ENCODE peak calls at places on chromosome 18, in four cellular contexts. N is psoas muscle, F is lower lobe of right lung, K is tibial artery. L is an unnamed sample. For H3K4me1, the result is how much of the 10 kb centered on the place peaks cover.

GRCh38 chr18:70598406-70598805 is 309.6 kb downstream of the SOCS6 start:
- DNase-seq in N (no peak), F (no peak), K (no peak), L (no peak)

GRCh38 chr18:36829362-36830140 is 624 bp downstream of the KIAA1328 start:
- DNase-seq in N (no peak), F (no peak), K (no peak), L (peak)

GRCh38 chr18:70623106-70623505 is 334.3 kb downstream of the SOCS6 start:
- DNase-seq in N (no peak), F (no peak), K (no peak), L (no peak)

GRCh38 chr18:3035635-3036034 is 22.7 kb upstream of the LPIN2 start:
- DNase-seq in N (no peak), F (no peak), K (no peak), L (no peak)

GRCh38 chr18:6891788-6892187 is 162.3 kb downstream of the ARHGAP28 start:
- DNase-seq in N (no peak), F (no peak), K (no peak), L (no peak)

GRCh38 chr18:73461780-73462059 is 593.9 kb upstream of the NETO1 start:
- DNase-seq in N (no peak), F (no peak), K (no peak), L (no peak)

GRCh38 chr18:25650201-25650941 is 298.4 kb upstream of the ZNF521 start:
- DNase-seq in N (no peak), F (no peak), K (no peak), L (no peak)

GRCh38 chr18:22385718-22386117 is 32.0 kb downstream of the CTAGE1 start:
- DNase-seq in N (no peak), F (no peak), K (no peak), L (no peak)

GRCh38 chr18:28771849-28772248 is 594.9 kb upstream of the CDH2 start:
- DNase-seq in N (no peak), F (no peak), K (no peak), L (no peak)

GRCh38 chr18:21452381-21452780 is 148.1 kb downstream of the ESCO1 start:
- DNase-seq in N (no peak), F (no peak), K (no peak), L (no peak)

GRCh38 chr18:250685-251084 is 17.2 kb downstream of the THOC1 start:
- DNase-seq in N (no peak), F (no peak), K (no peak), L (no peak)

GRCh38 chr18:49853011-49853410 is 39.7 kb upstream of the ACAA2 start:
- DNase-seq in N (no peak), F (no peak), K (no peak), L (no peak)

GRCh38 chr18:50447952-50448351 is 73.1 kb downstream of the SKA1 start:
- DNase-seq in N (no peak), F (no peak), K (no peak), L (no peak)

GRCh38 chr18:26044807-26045206 is 45.6 kb downstream of the SS18 start:
- DNase-seq in N (no peak), F (no peak), K (no peak), L (no peak)

GRCh38 chr18:45481846-45482245 is 133.4 kb upstream of the SLC14A2 start:
- DNase-seq in N (no peak), F (no peak), K (no peak), L (no peak)

GRCh38 chr18:40529478-40529877 is 1425.6 kb upstream of the PIK3C3 start:
- DNase-seq in N (no peak), F (no peak), K (no peak), L (no peak)

GRCh38 chr18:39486268-39486667 is 1920.7 kb upstream of the CELF4 start:
- DNase-seq in N (no peak), F (no peak), K (no peak), L (no peak)

GRCh38 chr18:62802523-62802922 is 87.2 kb downstream of the PHLPP1 start:
- DNase-seq in N (no peak), F (no peak), K (no peak), L (no peak)
- TF ChIP-seq CTCF in N (no peak), F (no peak), K (no peak), L (no peak)

DNA sequence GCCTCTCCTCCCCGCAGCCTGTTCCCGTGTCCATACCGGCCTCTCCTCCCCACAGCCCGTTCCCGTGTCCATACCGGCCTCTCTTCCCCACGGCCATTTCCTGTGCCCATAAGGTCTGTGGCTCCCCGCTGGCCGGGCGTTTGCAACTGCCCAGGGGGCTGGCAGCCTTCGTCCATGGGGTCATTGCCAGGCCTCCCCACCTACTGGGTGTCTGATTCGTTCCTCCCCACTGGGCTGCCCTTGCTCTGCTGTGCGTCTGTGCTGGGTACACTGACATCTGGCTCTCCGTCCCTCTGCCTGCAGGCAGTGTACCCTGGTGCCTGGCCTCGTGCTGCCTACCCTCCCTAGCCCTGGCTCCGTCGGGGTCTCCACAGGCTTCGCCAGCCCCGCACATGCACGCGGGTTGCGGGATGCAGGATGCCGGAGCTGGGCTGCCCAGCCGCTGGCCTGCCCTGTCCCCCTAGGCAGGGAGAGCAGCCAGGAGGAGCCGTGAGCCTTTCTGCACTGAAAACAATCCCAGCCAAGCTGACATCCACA is 67.8 kb downstream of the NFATC1 start:
- DNase-seq in N (no peak), F (no peak), K (no peak), L (no peak)
- H3K4me1 ChIP-seq in N (under half), F (under half), K (under half), L (under half)

GRCh38 chr18:59695551-59695950 is 1.7 kb downstream of the CCBE1 start:
- DNase-seq in N (no peak), F (no peak), K (no peak), L (no peak)
- H3K27ac ChIP-seq in N (no peak), F (peak), K (no peak), L (no peak)

GRCh38 chr18:67608171-67608570 is 91.7 kb upstream of the DSEL start:
- DNase-seq in N (no peak), F (no peak), K (no peak), L (no peak)
- TF ChIP-seq CTCF in N (no peak), F (no peak), K (no peak), L (no peak)

GRCh38 chr18:76823574-76823973 is 1.2 kb downstream of the ZNF236 start:
- DNase-seq in N (peak), F (peak), K (no peak), L (peak)

GRCh38 chr18:76824754-76825153 is 2.4 kb downstream of the ZNF236 start:
- DNase-seq in N (no peak), F (no peak), K (no peak), L (no peak)

GRCh38 chr18:76822510-76823165 is at the start of gene ZNF236:
- DNase-seq in N (peak), F (peak), K (peak), L (peak)

GRCh38 chr18:76823166-76823539 is 796 bp downstream of the ZNF236 start:
- DNase-seq in N (no peak), F (peak), K (no peak), L (peak)

GRCh38 chr18:76824136-76824676 is 1.8 kb downstream of the ZNF236 start:
- DNase-seq in N (no peak), F (no peak), K (no peak), L (no peak)
- H3K4me1 ChIP-seq in N (under half), F (under half), K (under half), L (under half)

DNA sequence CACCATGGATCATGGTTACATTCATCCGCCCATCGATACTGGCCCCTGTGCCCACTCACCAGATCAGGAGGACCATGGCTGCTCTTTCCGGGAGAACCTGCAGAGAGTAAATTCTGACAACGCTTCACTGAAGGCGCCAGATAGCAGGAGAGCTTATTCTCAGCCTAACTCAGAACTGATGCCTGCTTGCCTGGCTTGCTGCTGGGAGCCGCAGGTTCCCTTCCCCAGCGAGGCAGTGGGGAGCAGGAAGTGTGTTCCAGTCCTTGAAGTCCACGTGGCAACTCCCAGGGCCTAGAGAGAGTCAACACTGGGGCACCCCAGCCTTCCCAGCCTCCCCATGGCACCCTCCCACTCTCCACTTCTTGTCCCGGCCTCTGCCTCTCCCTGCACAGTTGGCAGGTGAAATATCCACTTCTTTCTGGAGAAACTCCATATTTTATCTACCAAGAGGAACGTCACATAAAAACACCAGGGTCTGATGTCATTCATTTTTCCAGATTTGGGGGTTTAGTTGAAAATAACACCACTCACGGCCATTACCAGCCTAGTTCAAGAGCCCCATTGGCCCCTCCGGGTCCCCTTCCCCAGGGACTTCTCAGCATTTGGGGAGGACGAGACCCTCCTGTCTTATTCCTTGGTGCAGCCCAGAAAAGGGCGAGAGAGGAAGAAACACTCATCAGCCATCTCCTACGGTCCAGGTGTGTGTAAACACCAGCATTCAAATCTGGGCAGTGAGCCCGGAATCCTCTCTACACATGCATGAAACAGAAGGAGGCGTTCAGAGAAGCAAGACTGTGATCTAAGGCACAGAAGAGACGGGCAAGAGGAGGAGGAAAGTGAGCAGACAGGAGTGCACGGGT is 3.5 kb upstream of the TUBB6 start:
- DNase-seq in N (no peak), F (peak), K (peak), L (no peak)
- H3K27ac ChIP-seq in N (no peak), F (no peak), K (no peak), L (no peak)

GRCh38 chr18:48023334-48024008 is 93.0 kb upstream of the SMAD2 start:
- DNase-seq in N (peak), F (peak), K (peak), L (no peak)
- TF ChIP-seq CTCF in N (peak), F (peak), K (peak), L (peak)

GRCh38 chr18:23538040-23538439 is 34.7 kb downstream of the RMC1 start:
- DNase-seq in N (no peak), F (no peak), K (no peak), L (no peak)

GRCh38 chr18:23539298-23539697 is 36.0 kb downstream of the RMC1 start:
- DNase-seq in N (no peak), F (no peak), K (no peak), L (no peak)

GRCh38 chr18:23537274-23537673 is 34.0 kb downstream of the RMC1 start:
- DNase-seq in N (no peak), F (no peak), K (no peak), L (no peak)

GRCh38 chr18:23539911-23540475 is 36.7 kb downstream of the RMC1 start:
- DNase-seq in N (no peak), F (no peak), K (no peak), L (no peak)

DNA sequence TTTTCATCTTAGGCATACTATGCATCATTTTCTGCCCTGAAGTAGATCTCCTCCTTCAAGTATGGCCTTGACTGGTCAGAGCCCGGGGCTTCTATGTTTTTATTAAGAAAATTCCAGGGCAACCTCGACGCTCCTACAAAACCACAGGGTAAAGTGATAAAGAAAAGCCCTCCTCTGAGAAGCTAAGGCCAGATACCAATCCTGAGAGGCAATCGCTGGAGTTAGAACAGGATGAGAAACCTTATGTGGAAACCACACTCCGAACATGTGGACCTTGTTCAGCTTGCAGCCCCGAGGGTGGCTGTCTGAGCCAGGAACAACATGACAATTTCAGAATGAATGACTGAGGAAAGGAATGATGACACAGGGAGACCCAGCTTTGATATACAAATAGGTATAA is 35.6 kb downstream of the RMC1 start:
- DNase-seq in N (no peak), F (no peak), K (no peak), L (no peak)
- H3K4me1 ChIP-seq in N (under half), F (under half), K (under half), L (under half)

DNA sequence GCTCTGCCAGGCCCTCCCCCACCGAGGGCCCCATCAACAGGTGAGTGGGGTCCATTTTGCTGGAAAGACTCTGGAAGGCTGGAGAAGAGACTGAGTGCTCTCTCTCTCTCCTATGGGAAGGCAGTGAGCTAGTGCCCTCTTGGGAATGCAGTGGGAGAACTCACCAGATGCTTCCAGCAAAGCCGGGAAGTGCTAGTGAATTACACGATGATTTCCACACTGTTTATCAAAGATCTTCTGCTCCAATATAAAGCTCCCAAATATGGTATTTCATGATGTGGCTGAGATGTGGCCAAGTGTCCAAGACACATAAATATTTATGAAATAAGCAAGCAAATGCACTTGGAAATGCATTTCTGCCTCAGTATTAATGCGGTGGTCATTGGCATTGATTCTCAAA is 135.9 kb downstream of the VAPA start:
- DNase-seq in N (no peak), F (no peak), K (peak), L (no peak)
- H3K27ac ChIP-seq in N (no peak), F (no peak), K (no peak), L (no peak)

DNA sequence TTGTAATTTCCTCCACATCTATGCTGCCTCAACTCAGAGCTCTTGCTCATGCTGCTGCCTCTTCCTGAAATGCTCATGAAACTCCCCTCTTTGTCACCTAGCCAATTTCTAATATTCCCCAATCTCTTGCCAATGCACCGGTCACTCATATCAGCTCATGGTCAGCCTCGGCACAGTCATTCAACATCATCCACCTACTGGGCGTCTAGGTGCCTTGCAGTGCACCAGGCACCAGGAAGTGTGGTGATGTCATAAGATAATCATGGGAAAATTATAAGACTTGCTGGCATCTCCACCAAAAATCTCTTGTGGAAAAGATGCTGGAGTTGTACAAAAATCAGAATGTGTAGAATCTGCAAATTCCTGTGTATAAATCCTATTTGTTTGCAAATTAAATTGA is 52.6 kb upstream of the RAB27B start:
- DNase-seq in N (no peak), F (no peak), K (no peak), L (no peak)
- TF ChIP-seq CTCF in N (no peak), F (no peak), K (no peak), L (no peak)

L was measured in left lung.